ENCODE peak calls at places on chromosomes 6 and 20, in four cellular contexts. One of them, this sample, is unnamed.

GRCh38 chr6:124223596-124223995 is 419.9 kb downstream of the NKAIN2 start:
- DNase-seq in iris pigment epithelial cell: peak
- DNase-seq in NCI-H2029 treated with DMSO at 0.1 percent for 48 hours: no peak
- DNase-seq in smooth muscle cell of the brain vasculature: no peak
- DNase-seq in this sample: no peak

GRCh38 chr6:2244261-2245102 is 923 bp downstream of the GMDS start:
- DNase-seq in iris pigment epithelial cell: no peak
- DNase-seq in NCI-H2029 treated with DMSO at 0.1 percent for 48 hours: peak
- DNase-seq in smooth muscle cell of the brain vasculature: no peak
- DNase-seq in this sample: no peak

GRCh38 chr6:83429857-83430605 is 820 bp downstream of the ME1 start:
- DNase-seq in iris pigment epithelial cell: peak
- DNase-seq in NCI-H2029 treated with DMSO at 0.1 percent for 48 hours: no peak
- DNase-seq in smooth muscle cell of the brain vasculature: no peak
- DNase-seq in this sample: no peak

GRCh38 chr20:59634435-59635005 is 30.2 kb downstream of the PHACTR3 start:
- DNase-seq in iris pigment epithelial cell: no peak
- DNase-seq in NCI-H2029 treated with DMSO at 0.1 percent for 48 hours: no peak
- DNase-seq in smooth muscle cell of the brain vasculature: no peak
- DNase-seq in this sample: no peak

GRCh38 chr6:126824226-126824625 is 294.2 kb upstream of the RSPO3 start:
- DNase-seq in iris pigment epithelial cell: peak
- DNase-seq in NCI-H2029 treated with DMSO at 0.1 percent for 48 hours: no peak
- DNase-seq in smooth muscle cell of the brain vasculature: no peak
- DNase-seq in this sample: no peak

GRCh38 chr6:18720075-18720474 is 332.9 kb downstream of the RNF144B start:
- DNase-seq in iris pigment epithelial cell: no peak
- DNase-seq in NCI-H2029 treated with DMSO at 0.1 percent for 48 hours: no peak
- DNase-seq in smooth muscle cell of the brain vasculature: no peak
- DNase-seq in this sample: no peak

GRCh38 chr6:32622545-32623401 is 14.4 kb upstream of the HLA-DQA1 start:
- DNase-seq in iris pigment epithelial cell: peak
- DNase-seq in NCI-H2029 treated with DMSO at 0.1 percent for 48 hours: no peak
- DNase-seq in smooth muscle cell of the brain vasculature: no peak
- DNase-seq in this sample: no peak

GRCh38 chr20:61422636-61423425 is 170.8 kb downstream of the CDH4 start:
- DNase-seq in iris pigment epithelial cell: no peak
- DNase-seq in NCI-H2029 treated with DMSO at 0.1 percent for 48 hours: no peak
- DNase-seq in smooth muscle cell of the brain vasculature: no peak
- DNase-seq in this sample: no peak

GRCh38 chr20:38883981-38884733 is 42.1 kb upstream of the FAM83D start:
- DNase-seq in iris pigment epithelial cell: no peak
- DNase-seq in NCI-H2029 treated with DMSO at 0.1 percent for 48 hours: no peak
- DNase-seq in smooth muscle cell of the brain vasculature: no peak
- DNase-seq in this sample: no peak

GRCh38 chr6:41470341-41471063 is 75.7 kb upstream of the FOXP4 start:
- DNase-seq in iris pigment epithelial cell: peak
- DNase-seq in NCI-H2029 treated with DMSO at 0.1 percent for 48 hours: no peak
- DNase-seq in smooth muscle cell of the brain vasculature: no peak
- DNase-seq in this sample: no peak

GRCh38 chr6:29702519-29703103 is 20.6 kb upstream of the HLA-F start:
- DNase-seq in iris pigment epithelial cell: no peak
- DNase-seq in NCI-H2029 treated with DMSO at 0.1 percent for 48 hours: no peak
- DNase-seq in smooth muscle cell of the brain vasculature: no peak
- DNase-seq in this sample: no peak

GRCh38 chr6:15399651-15400470 is 154.0 kb downstream of the JARID2 start:
- DNase-seq in iris pigment epithelial cell: peak
- DNase-seq in NCI-H2029 treated with DMSO at 0.1 percent for 48 hours: peak
- DNase-seq in smooth muscle cell of the brain vasculature: peak
- DNase-seq in this sample: no peak

GRCh38 chr20:40251284-40251932 is 437.6 kb downstream of the MAFB start:
- DNase-seq in iris pigment epithelial cell: no peak
- DNase-seq in NCI-H2029 treated with DMSO at 0.1 percent for 48 hours: peak
- DNase-seq in smooth muscle cell of the brain vasculature: no peak
- DNase-seq in this sample: no peak

GRCh38 chr6:45199554-45199953 is 128.6 kb upstream of the RUNX2 start:
- DNase-seq in iris pigment epithelial cell: no peak
- DNase-seq in NCI-H2029 treated with DMSO at 0.1 percent for 48 hours: no peak
- DNase-seq in smooth muscle cell of the brain vasculature: no peak
- DNase-seq in this sample: no peak

GRCh38 chr6:16635291-16635809 is 125.9 kb downstream of the ATXN1 start:
- DNase-seq in iris pigment epithelial cell: no peak
- DNase-seq in NCI-H2029 treated with DMSO at 0.1 percent for 48 hours: no peak
- DNase-seq in smooth muscle cell of the brain vasculature: no peak
- DNase-seq in this sample: no peak

GRCh38 chr20:51529758-51530157 is 12.8 kb downstream of the NFATC2 start:
- DNase-seq in iris pigment epithelial cell: no peak
- DNase-seq in NCI-H2029 treated with DMSO at 0.1 percent for 48 hours: no peak
- DNase-seq in smooth muscle cell of the brain vasculature: no peak
- DNase-seq in this sample: no peak

GRCh38 chr6:161318456-161318855 is 44.6 kb upstream of the AGPAT4 start:
- DNase-seq in iris pigment epithelial cell: no peak
- DNase-seq in NCI-H2029 treated with DMSO at 0.1 percent for 48 hours: no peak
- DNase-seq in smooth muscle cell of the brain vasculature: no peak
- DNase-seq in this sample: no peak

GRCh38 chr6:110002676-110003075 is 24.6 kb downstream of the GPR6 start:
- DNase-seq in iris pigment epithelial cell: no peak
- DNase-seq in NCI-H2029 treated with DMSO at 0.1 percent for 48 hours: no peak
- DNase-seq in smooth muscle cell of the brain vasculature: no peak
- DNase-seq in this sample: no peak

GRCh38 chr6:28948782-28949486 is 25.1 kb upstream of the TRIM27 start:
- DNase-seq in iris pigment epithelial cell: no peak
- DNase-seq in NCI-H2029 treated with DMSO at 0.1 percent for 48 hours: no peak
- DNase-seq in smooth muscle cell of the brain vasculature: no peak
- DNase-seq in this sample: no peak

GRCh38 chr6:14165091-14165490 is 47.5 kb downstream of the CD83 start:
- DNase-seq in iris pigment epithelial cell: peak
- DNase-seq in NCI-H2029 treated with DMSO at 0.1 percent for 48 hours: no peak
- DNase-seq in smooth muscle cell of the brain vasculature: no peak
- DNase-seq in this sample: no peak

GRCh38 chr20:6420336-6420735 is 297.5 kb upstream of the FERMT1 start:
- DNase-seq in iris pigment epithelial cell: peak
- DNase-seq in NCI-H2029 treated with DMSO at 0.1 percent for 48 hours: no peak
- DNase-seq in smooth muscle cell of the brain vasculature: no peak
- DNase-seq in this sample: no peak

GRCh38 chr6:24918641-24919403 is 16.9 kb downstream of the RIPOR2 start:
- DNase-seq in iris pigment epithelial cell: no peak
- DNase-seq in NCI-H2029 treated with DMSO at 0.1 percent for 48 hours: peak
- DNase-seq in smooth muscle cell of the brain vasculature: no peak
- DNase-seq in this sample: no peak

GRCh38 chr6:73704260-73704659 is 8.3 kb downstream of the CD109 start:
- DNase-seq in iris pigment epithelial cell: peak
- DNase-seq in NCI-H2029 treated with DMSO at 0.1 percent for 48 hours: no peak
- DNase-seq in smooth muscle cell of the brain vasculature: peak
- DNase-seq in this sample: no peak

GRCh38 chr6:112251170-112251945 is 3.0 kb downstream of the LAMA4 start:
- DNase-seq in iris pigment epithelial cell: peak
- DNase-seq in NCI-H2029 treated with DMSO at 0.1 percent for 48 hours: no peak
- DNase-seq in smooth muscle cell of the brain vasculature: no peak
- DNase-seq in this sample: no peak

GRCh38 chr6:110951986-110952794 is 6.3 kb upstream of the GTF3C6 start:
- DNase-seq in iris pigment epithelial cell: peak
- DNase-seq in NCI-H2029 treated with DMSO at 0.1 percent for 48 hours: no peak
- DNase-seq in smooth muscle cell of the brain vasculature: no peak
- DNase-seq in this sample: no peak

GRCh38 chr6:54619102-54619501 is 227.5 kb upstream of the FAM83B start:
- DNase-seq in iris pigment epithelial cell: no peak
- DNase-seq in NCI-H2029 treated with DMSO at 0.1 percent for 48 hours: no peak
- DNase-seq in smooth muscle cell of the brain vasculature: no peak
- DNase-seq in this sample: no peak

GRCh38 chr20:46458891-46459750 is 52.7 kb upstream of the ELMO2 start:
- DNase-seq in iris pigment epithelial cell: no peak
- DNase-seq in NCI-H2029 treated with DMSO at 0.1 percent for 48 hours: peak
- DNase-seq in smooth muscle cell of the brain vasculature: no peak
- DNase-seq in this sample: no peak

GRCh38 chr20:64266988-64267387 is 11.4 kb downstream of the PCMTD2 start:
- DNase-seq in iris pigment epithelial cell: no peak
- DNase-seq in NCI-H2029 treated with DMSO at 0.1 percent for 48 hours: no peak
- DNase-seq in smooth muscle cell of the brain vasculature: no peak
- DNase-seq in this sample: no peak

GRCh38 chr20:58021481-58021880 is 207.0 kb downstream of the ANKRD60 start:
- DNase-seq in iris pigment epithelial cell: no peak
- DNase-seq in NCI-H2029 treated with DMSO at 0.1 percent for 48 hours: no peak
- DNase-seq in smooth muscle cell of the brain vasculature: no peak
- DNase-seq in this sample: no peak